ENCODE peak calls at places on chromosomes 16 and 17, in six cellular contexts. N, J, B, U, C and R are unnamed samples.

GRCh38 chr16:66438536-66438935 is 11.4 kb downstream of the BEAN1 start:
- DNase-seq in N (no peak), J (no peak), B (no peak), U (no peak), C (no peak), R (no peak)

GRCh38 chr16:9333515-9333914 is 242.1 kb downstream of the HAPSTR1 start:
- DNase-seq in N (no peak), J (no peak), B (no peak), U (no peak), C (no peak), R (no peak)

GRCh38 chr16:69187387-69187890 is 475 bp downstream of the SNTB2 start:
- DNase-seq in N (peak; percentile 38), J (peak; percentile 18), B (no peak), U (no peak), C (peak; percentile 40), R (peak; percentile 38)

GRCh38 chr17:69452664-69453260 is 38.3 kb downstream of the MAP2K6 start:
- DNase-seq in N (no peak), J (no peak), B (no peak), U (no peak), C (no peak), R (no peak)

GRCh38 chr17:59746849-59747445 is 39.5 kb downstream of the VMP1 start:
- DNase-seq in N (peak; percentile 58), J (no peak), B (peak; percentile 71), U (no peak), C (peak; percentile 30), R (no peak)

GRCh38 chr17:81200695-81201580 is 21.8 kb downstream of the CEP131 start:
- DNase-seq in N (peak; percentile 61), J (no peak), B (peak; percentile 72), U (no peak), C (peak; percentile 33), R (peak; percentile 65)

GRCh38 chr17:63701477-63702222 is 1.7 kb upstream of the LIMD2 start:
- DNase-seq in N (no peak), J (peak; percentile 74), B (no peak), U (no peak), C (no peak), R (no peak)

GRCh38 chr16:71846443-71846842 is 667 bp downstream of the ATXN1L start:
- DNase-seq in N (peak; percentile 11), J (no peak), B (no peak), U (no peak), C (peak; percentile 18), R (no peak)

GRCh38 chr16:2042171-2042570 is 5.5 kb downstream of the NTHL1 start:
- DNase-seq in N (no peak), J (no peak), B (no peak), U (no peak), C (no peak), R (no peak)

GRCh38 chr16:10514369-10515055 is 65.9 kb downstream of the EMP2 start:
- DNase-seq in N (peak; percentile 47), J (peak; percentile 14), B (peak; percentile 70), U (no peak), C (peak; percentile 67), R (peak; percentile 49)

GRCh38 chr16:68068926-68069325 is 16.2 kb upstream of the NFATC3 start:
- DNase-seq in N (no peak), J (no peak), B (no peak), U (no peak), C (no peak), R (no peak)

GRCh38 chr16:68070811-68071546 is 14.2 kb upstream of the NFATC3 start:
- DNase-seq in N (no peak), J (no peak), B (no peak), U (no peak), C (no peak), R (no peak)

GRCh38 chr16:68071547-68071901 is 13.6 kb upstream of the NFATC3 start:
- DNase-seq in N (no peak), J (no peak), B (no peak), U (no peak), C (no peak), R (no peak)

GRCh38 chr16:68070249-68070725 is 14.9 kb upstream of the NFATC3 start:
- DNase-seq in N (no peak), J (no peak), B (no peak), U (no peak), C (no peak), R (no peak)

GRCh38 chr16:68069511-68070248 is 15.5 kb upstream of the NFATC3 start:
- DNase-seq in N (no peak), J (peak; percentile 31), B (no peak), U (no peak), C (no peak), R (no peak)
- TF ChIP-seq CTCF in N (no peak), J (no peak), B (no peak), U (no peak), C (no peak), R (no peak)

GRCh38 chr16:77148121-77148520 is 42.9 kb upstream of the MON1B start:
- DNase-seq in N (no peak), J (no peak), B (no peak), U (no peak), C (no peak), R (no peak)

DNA sequence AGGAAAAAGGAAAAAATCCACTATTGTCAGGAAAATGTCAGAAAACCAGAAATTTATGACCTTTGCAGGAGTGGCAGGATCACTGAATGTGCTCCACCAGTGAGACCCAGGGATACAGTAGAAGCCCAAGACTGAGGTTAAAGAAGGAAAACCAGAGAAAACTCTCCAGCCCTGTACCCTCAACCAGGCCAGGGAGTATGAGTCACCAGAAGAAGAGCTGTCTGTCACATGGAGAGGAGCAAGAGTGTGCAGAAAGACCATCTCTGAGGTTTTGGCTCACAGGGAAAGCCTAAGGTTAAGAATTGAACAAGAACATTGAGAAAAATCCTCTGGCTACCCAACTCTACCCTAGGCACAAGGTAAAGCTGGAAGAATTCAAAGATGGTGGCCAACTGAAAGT is 47.6 kb upstream of the MON1B start:
- DNase-seq in N (no peak), J (no peak), B (no peak), U (no peak), C (no peak), R (no peak)
- TF ChIP-seq CTCF in N (no peak), J (no peak), B (no peak), U (no peak), C (no peak), R (no peak)

DNA sequence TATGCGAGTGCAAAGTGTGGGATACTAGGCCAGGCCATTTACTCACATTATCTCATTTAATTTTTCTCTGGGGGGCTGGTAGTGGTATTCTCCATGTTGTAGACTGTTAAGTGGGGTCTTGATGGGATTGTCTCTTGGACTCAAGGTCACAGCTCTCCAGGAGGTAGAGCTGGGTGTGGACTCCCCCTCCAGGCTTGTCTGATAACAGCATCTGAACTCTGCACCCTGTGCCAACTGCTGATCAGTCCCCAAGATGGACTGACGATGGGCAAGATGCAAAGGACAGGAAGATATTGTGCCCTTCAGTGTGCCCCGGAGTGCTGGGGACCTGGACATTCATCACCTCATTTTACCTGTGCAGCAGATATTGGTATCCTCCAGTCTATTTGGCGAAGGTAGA is 147.8 kb downstream of the MSI2 start:
- DNase-seq in N (no peak), J (no peak), B (no peak), U (no peak), C (no peak), R (no peak)
- TF ChIP-seq CTCF in N (no peak), J (no peak), B (no peak), U (peak; percentile 46), C (no peak), R (no peak)

GRCh38 chr17:37816951-37817350 is 72.1 kb upstream of the HNF1B start:
- DNase-seq in N (no peak), J (no peak), B (peak; percentile 13), U (no peak), C (no peak), R (no peak)
- TF ChIP-seq CTCF in N (no peak), J (no peak), B (no peak), U (no peak), C (no peak), R (no peak)

GRCh38 chr17:46817151-46817900 is 1.2 kb downstream of the WNT3 start:
- DNase-seq in N (no peak), J (no peak), B (no peak), U (no peak), C (no peak), R (no peak)
- TF ChIP-seq CTCF in N (no peak), J (no peak), B (no peak), U (no peak), C (no peak), R (no peak)

GRCh38 chr16:83215417-83216001 is 588.7 kb downstream of the CDH13 start:
- DNase-seq in N (peak; percentile 17), J (no peak), B (peak; percentile 44), U (no peak), C (peak; percentile 32), R (peak; percentile 65)
- TF ChIP-seq CTCF in N (peak; percentile 82), J (peak; percentile 53), B (peak; percentile 80), U (peak; percentile 83), C (peak; percentile 67), R (peak; percentile 80)

GRCh38 chr17:7586673-7587419 is 3.0 kb downstream of the SOX15 start:
- DNase-seq in N (no peak), J (no peak), B (no peak), U (no peak), C (no peak), R (no peak)
- TF ChIP-seq CTCF in N (no peak), J (no peak), B (no peak), U (peak; percentile 44), C (peak; percentile 41), R (peak; percentile 25)